ENCODE peak calls at places on chromosomes 6 and 20, in nine cellular contexts. M is RWPE1; Z is esophagus squamous epithelium; V is CD8-positive, alpha-beta T cell; Q is brain microvascular endothelial cell; S is astrocyte of the spinal cord; H is prostate gland; B is H9; G is fibroblast of pulmonary artery. L is an unnamed sample.
A peak's percentile ranks its signal among the peaks of the same experiment; 100 is the strongest.

GRCh38 chr6:109902870-109903269 is 75.2 kb upstream of the GPR6 start:
- DNase-seq in M (no peak), Z (no peak), V (no peak), Q (no peak), S (no peak), H (no peak), B (no peak), G (no peak), L (no peak)

GRCh38 chr20:37421060-37421639 is 75.2 kb downstream of the SRC start:
- DNase-seq in M (no peak), Z (no peak), V (no peak), Q (no peak), S (no peak), H (no peak), B (no peak), G (no peak), L (no peak)

GRCh38 chr20:53187402-53187801 is 215.2 kb downstream of the TSHZ2 start:
- DNase-seq in M (no peak), Z (no peak), V (no peak), Q (no peak), S (no peak), H (no peak), B (no peak), G (no peak), L (no peak)

GRCh38 chr6:21908117-21908848 is 314.7 kb downstream of the SOX4 start:
- DNase-seq in M (no peak), Z (no peak), V (no peak), Q (no peak), S (no peak), H (no peak), B (no peak), G (no peak), L (no peak)

GRCh38 chr6:119633461-119633860 is 283.9 kb upstream of the MAN1A1 start:
- DNase-seq in M (no peak), Z (no peak), V (no peak), Q (no peak), S (no peak), H (no peak), B (no peak), G (no peak), L (no peak)

GRCh38 chr20:58372836-58373235 is 16.2 kb upstream of the VAPB start:
- DNase-seq in M (no peak), Z (no peak), V (no peak), Q (no peak), S (no peak), H (no peak), B (peak; percentile 74), G (no peak), L (no peak)

GRCh38 chr6:100465701-100466409 is 1.1 kb upstream of the SIM1 start:
- DNase-seq in M (no peak), Z (no peak), V (no peak), Q (no peak), S (peak; percentile 38), H (no peak), B (no peak), G (no peak), L (no peak)

GRCh38 chr6:35370799-35371493 is 28.6 kb downstream of the PPARD start:
- DNase-seq in M (no peak), Z (no peak), V (no peak), Q (peak; percentile 24), S (no peak), H (no peak), B (no peak), G (no peak), L (peak; percentile 50)

GRCh38 chr6:117908246-117909107 is 1.4 kb downstream of the SLC35F1 start:
- DNase-seq in M (no peak), Z (no peak), V (no peak), Q (no peak), S (no peak), H (no peak), B (peak; percentile 52), G (no peak), L (no peak)

GRCh38 chr6:55474386-55474785 is 104.6 kb downstream of the HMGCLL1 start:
- DNase-seq in M (no peak), Z (no peak), V (no peak), Q (no peak), S (no peak), H (no peak), B (no peak), G (no peak), L (no peak)

GRCh38 chr6:138255443-138255842 is 37.2 kb upstream of the PBOV1 start:
- DNase-seq in M (no peak), Z (no peak), V (no peak), Q (no peak), S (no peak), H (no peak), B (no peak), G (no peak), L (no peak)

GRCh38 chr6:163640641-163641040 is 226.1 kb downstream of the QKI start:
- DNase-seq in M (no peak), Z (no peak), V (no peak), Q (no peak), S (no peak), H (no peak), B (no peak), G (no peak), L (no peak)

GRCh38 chr6:12577124-12577845 is 139.3 kb upstream of the PHACTR1 start:
- DNase-seq in M (peak; percentile 26), Z (no peak), V (no peak), Q (peak; percentile 86), S (peak; percentile 50), H (no peak), B (no peak), G (peak; percentile 36), L (no peak)

GRCh38 chr20:44516491-44516890 is 5.4 kb downstream of the SERINC3 start:
- DNase-seq in M (no peak), Z (no peak), V (no peak), Q (no peak), S (no peak), H (no peak), B (no peak), G (no peak), L (no peak)

GRCh38 chr6:76351275-76351674 is 278.8 kb upstream of the IMPG1 start:
- DNase-seq in M (no peak), Z (no peak), V (no peak), Q (no peak), S (no peak), H (no peak), B (no peak), G (no peak), L (no peak)

GRCh38 chr6:70398783-70399730 is 14.3 kb upstream of the FAM135A start:
- DNase-seq in M (peak; percentile 84), Z (no peak), V (no peak), Q (peak; percentile 27), S (peak; percentile 62), H (peak; percentile 78), B (no peak), G (peak; percentile 43), L (no peak)

GRCh38 chr6:170098428-170099170 is 192.3 kb downstream of the DLL1 start:
- DNase-seq in M (no peak), Z (no peak), V (no peak), Q (no peak), S (no peak), H (no peak), B (peak; percentile 23), G (no peak), L (no peak)

DNA sequence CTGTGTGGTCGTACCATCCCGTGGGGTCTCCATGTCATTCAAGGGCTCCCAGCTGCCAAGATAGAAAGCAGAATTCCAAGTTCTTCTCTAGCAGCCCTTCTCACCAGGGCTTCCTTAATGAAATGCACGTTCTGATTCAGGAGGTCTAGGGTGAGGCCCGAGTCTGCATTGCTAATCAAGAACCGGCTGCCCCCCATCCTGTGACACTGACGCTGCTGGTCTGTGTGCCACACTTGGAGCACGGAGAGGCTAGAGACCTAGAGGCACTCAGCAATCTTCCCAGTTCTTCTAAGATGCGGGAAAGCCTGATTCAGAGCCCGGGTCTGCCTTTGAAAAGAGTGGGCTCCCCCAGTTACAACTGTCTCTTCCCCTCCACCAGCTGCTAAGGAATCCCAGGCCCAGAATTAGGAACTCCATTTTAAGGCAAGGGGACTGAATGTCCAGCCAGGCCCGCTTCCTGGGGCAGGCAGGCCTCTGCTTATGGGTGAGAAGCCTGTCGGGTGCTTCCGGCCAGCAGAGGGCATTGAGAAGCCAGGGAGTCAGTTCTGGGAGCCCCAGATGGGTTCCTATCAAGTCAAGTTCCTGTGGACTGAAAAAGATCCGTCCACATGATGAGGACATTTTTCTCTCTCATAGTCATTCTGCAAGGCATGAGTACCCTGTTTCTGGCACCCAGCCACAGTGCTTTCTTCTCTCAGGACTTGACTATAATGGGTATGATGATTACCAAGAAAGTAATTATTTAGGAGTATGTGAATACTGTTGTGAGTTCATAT is 69.8 kb upstream of the RIN2 start:
- DNase-seq in M (peak; percentile 82), Z (no peak), V (no peak), Q (peak; percentile 90), S (peak; percentile 81), H (peak; percentile 62), B (peak; percentile 79), G (peak; percentile 92), L (no peak)
- TF ChIP-seq CTCF in M (peak; percentile 83), Z (peak; percentile 67), V (no peak), Q (peak; percentile 84), S (peak; percentile 77), H (peak; percentile 70), B (peak; percentile 72), G (peak; percentile 76), L (peak; percentile 4)

GRCh38 chr6:150245148-150245547 is 102.3 kb downstream of the PPP1R14C start:
- DNase-seq in M (no peak), Z (no peak), V (no peak), Q (no peak), S (no peak), H (no peak), B (no peak), G (no peak), L (no peak)
- TF ChIP-seq CTCF in M (no peak), Z (no peak), V (no peak), Q (no peak), S (no peak), H (no peak), B (no peak), G (no peak), L (no peak)

GRCh38 chr20:21505810-21506530 is 7.9 kb downstream of the NKX2-2 start:
- DNase-seq in M (peak; percentile 44), Z (no peak), V (peak; percentile 61), Q (no peak), S (no peak), H (no peak), B (peak; percentile 73), G (peak; percentile 49), L (peak; percentile 80)
- TF ChIP-seq CTCF in M (peak; percentile 31), Z (peak; percentile 78), V (peak; percentile 64), Q (peak; percentile 57), S (peak; percentile 68), H (peak; percentile 74), B (peak; percentile 92), G (peak; percentile 25), L (peak; percentile 68)

DNA sequence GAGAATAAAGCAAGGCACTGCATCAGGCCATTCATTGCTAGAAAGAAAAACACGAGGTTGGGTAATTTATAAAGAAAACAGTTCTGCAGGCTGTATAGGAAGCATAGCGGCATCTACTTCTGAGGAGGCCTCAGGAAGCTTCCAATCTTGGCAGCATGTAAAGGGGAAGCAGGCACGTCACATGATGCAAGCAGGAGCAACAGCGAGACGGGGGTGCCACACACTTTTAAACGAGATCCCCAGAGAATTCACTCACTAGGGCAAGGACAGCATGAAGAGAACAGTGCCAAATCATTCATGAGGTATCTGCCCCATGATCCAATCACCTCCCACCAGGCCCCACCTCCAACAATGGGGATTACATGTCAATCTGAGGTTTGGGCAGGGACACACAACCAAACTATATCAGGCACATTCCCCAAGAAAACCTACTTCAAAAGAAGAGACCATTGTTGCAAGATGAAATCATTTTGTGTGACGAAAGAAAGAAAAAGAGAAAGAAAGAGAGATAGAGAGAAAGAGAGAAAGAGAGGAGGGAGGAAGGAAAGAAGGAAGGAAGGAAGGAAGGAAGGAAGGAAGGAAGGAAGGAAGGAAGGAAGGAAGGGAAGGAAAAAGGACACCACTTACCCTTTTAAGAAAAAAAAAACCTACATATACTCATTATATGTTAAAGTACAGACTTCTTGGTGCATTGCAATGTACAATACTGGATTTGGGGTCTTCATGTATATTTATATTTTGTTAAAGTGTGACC is 95.9 kb upstream of the PLEKHG1 start:
- DNase-seq in M (no peak), Z (no peak), V (no peak), Q (no peak), S (no peak), H (no peak), B (no peak), G (no peak), L (no peak)
- TF ChIP-seq CTCF in M (no peak), Z (no peak), V (no peak), Q (no peak), S (no peak), H (no peak), B (no peak), G (no peak), L (no peak)

L was measured in GM10248.